ENCODE peak calls at places on chromosomes 3 and 15, in seven cellular contexts. J, I, O, F, L, V and Q are unnamed samples.

GRCh38 chr3:174169736-174170135 is 689.4 kb upstream of the NAALADL2 start:
- DNase-seq in I (no peak), O (no peak), F (no peak), V (no peak), L (no peak), J (no peak), Q (no peak)

GRCh38 chr3:48018841-48019240 is 2.6 kb upstream of the MAP4 start:
- DNase-seq in J (peak), V (no peak), F (no peak), L (no peak), O (no peak), I (peak), Q (peak)

GRCh38 chr3:73653877-73654276 is 29.1 kb upstream of the PDZRN3 start:
- DNase-seq in O (no peak), I (peak), L (no peak), J (no peak), V (no peak), F (no peak), Q (no peak)

GRCh38 chr3:79368403-79368802 is 399.4 kb downstream of the ROBO1 start:
- DNase-seq in V (no peak), F (no peak), J (no peak), L (no peak), O (no peak), I (no peak), Q (peak)

GRCh38 chr15:77295446-77295845 is 124.5 kb downstream of the PEAK1 start:
- DNase-seq in L (no peak), I (peak), F (no peak), J (no peak), V (no peak), O (no peak), Q (no peak)

GRCh38 chr15:44286814-44287555 is 1.5 kb upstream of the GOLM2 start:
- DNase-seq in I (peak), O (peak), J (no peak), V (no peak), F (no peak), L (no peak), Q (no peak)

GRCh38 chr15:72231847-72232461 is 964 bp upstream of the PKM start:
- DNase-seq in O (peak), L (peak), I (peak), V (peak), F (no peak), J (peak), Q (no peak)

GRCh38 chr3:13452490-13453335 is 27.4 kb upstream of the HDAC11 start:
- DNase-seq in J (no peak), L (peak), V (peak), O (peak), F (no peak), I (peak), Q (no peak)

GRCh38 chr15:98958918-98959639 is 48.5 kb downstream of the PGPEP1L start:
- DNase-seq in I (no peak), O (no peak), J (no peak), L (no peak), V (no peak), F (no peak), Q (no peak)

GRCh38 chr3:47475029-47475569 is 642 bp downstream of the SCAP start:
- DNase-seq in L (peak), O (no peak), I (peak), F (no peak), J (no peak), V (no peak), Q (no peak)

GRCh38 chr3:71133874-71134273 is 449.7 kb downstream of the FOXP1 start:
- DNase-seq in L (no peak), O (no peak), J (no peak), V (no peak), F (no peak), I (no peak), Q (no peak)

GRCh38 chr15:74780523-74780982 is 1.3 kb upstream of the CSK start:
- DNase-seq in I (no peak), F (no peak), J (no peak), V (peak), L (no peak), O (no peak), Q (no peak)

GRCh38 chr3:116946376-116946775 is 236.8 kb downstream of the TUSC7 start:
- DNase-seq in J (no peak), L (no peak), F (no peak), V (no peak), I (no peak), O (no peak), Q (no peak)

GRCh38 chr3:99808163-99808794 is 9.4 kb upstream of the CMSS1 start:
- DNase-seq in I (peak), O (peak), J (no peak), F (no peak), L (peak), V (peak), Q (peak)

GRCh38 chr3:186783731-186784515 is 546 bp downstream of the EIF4A2 start:
- DNase-seq in O (peak), F (peak), V (peak), L (peak), I (peak), J (peak), Q (no peak)

GRCh38 chr3:33681667-33682066 is 36.4 kb downstream of the CLASP2 start:
- DNase-seq in F (no peak), L (no peak), V (no peak), O (no peak), I (no peak), J (no peak), Q (no peak)

GRCh38 chr3:7876741-7877297 is 624.8 kb upstream of the LMCD1 start:
- DNase-seq in I (no peak), J (no peak), F (no peak), O (no peak), V (no peak), L (no peak), Q (no peak)

GRCh38 chr15:70186152-70186551 is 88.4 kb upstream of the TLE3 start:
- DNase-seq in O (no peak), F (no peak), I (no peak), J (no peak), V (no peak), L (no peak), Q (no peak)

GRCh38 chr15:79221696-79222095 is 60.8 kb upstream of the ANKRD34C start:
- DNase-seq in V (no peak), I (no peak), L (no peak), J (no peak), F (no peak), O (no peak), Q (no peak)

GRCh38 chr15:78414608-78415250 is 23.3 kb upstream of the IREB2 start:
- DNase-seq in V (peak), L (no peak), O (no peak), F (no peak), J (no peak), I (no peak), Q (no peak)

GRCh38 chr3:113179235-113179829 is 32.0 kb upstream of the BOC start:
- DNase-seq in F (no peak), V (no peak), J (no peak), O (no peak), I (no peak), L (no peak), Q (no peak)

GRCh38 chr3:13141991-13142412 is 68.8 kb upstream of the IQSEC1 start:
- DNase-seq in V (peak), I (peak), O (no peak), J (no peak), F (no peak), L (no peak), Q (no peak)

GRCh38 chr3:141834296-141834695 is 42.1 kb upstream of the ATP1B3 start:
- DNase-seq in O (no peak), J (no peak), F (no peak), L (no peak), I (no peak), V (no peak), Q (no peak)

GRCh38 chr15:36601497-36601932 is 22.1 kb downstream of the CDIN1 start:
- DNase-seq in J (peak), V (no peak), L (peak), O (no peak), F (peak), I (peak), Q (no peak)

GRCh38 chr3:99817047-99817436 is 620 bp upstream of the CMSS1 start:
- DNase-seq in J (peak), L (peak), O (no peak), F (no peak), I (no peak), V (peak), Q (no peak)

GRCh38 chr3:53668872-53669271 is 174.5 kb downstream of the CACNA1D start:
- DNase-seq in V (no peak), F (no peak), O (no peak), I (no peak), J (no peak), L (no peak), Q (no peak)

GRCh38 chr3:65871305-65872141 is 167.2 kb downstream of the MAGI1 start:
- DNase-seq in O (no peak), L (peak), F (peak), J (peak), V (peak), I (no peak), Q (no peak)

GRCh38 chr15:74630284-74631086 is 14.8 kb downstream of the CLK3 start:
- DNase-seq in L (no peak), V (peak), I (no peak), F (no peak), J (no peak), O (no peak), Q (no peak)

GRCh38 chr15:41930221-41930866 is 36.5 kb upstream of the SPTBN5 start:
- DNase-seq in F (peak), O (peak), J (peak), V (peak), L (peak), I (peak), Q (peak)
- H3K27ac ChIP-seq in F (peak), O (peak), J (peak), V (peak), L (peak), I (peak), Q (peak)

GRCh38 chr3:144104679-144105078 is 133.1 kb downstream of the DIPK2A start:
- DNase-seq in I (no peak), J (no peak), O (no peak), F (no peak), V (no peak), L (no peak), Q (no peak)
- H3K27ac ChIP-seq in I (no peak), J (no peak), O (no peak), F (no peak), V (no peak), L (no peak), Q (no peak)

DNA sequence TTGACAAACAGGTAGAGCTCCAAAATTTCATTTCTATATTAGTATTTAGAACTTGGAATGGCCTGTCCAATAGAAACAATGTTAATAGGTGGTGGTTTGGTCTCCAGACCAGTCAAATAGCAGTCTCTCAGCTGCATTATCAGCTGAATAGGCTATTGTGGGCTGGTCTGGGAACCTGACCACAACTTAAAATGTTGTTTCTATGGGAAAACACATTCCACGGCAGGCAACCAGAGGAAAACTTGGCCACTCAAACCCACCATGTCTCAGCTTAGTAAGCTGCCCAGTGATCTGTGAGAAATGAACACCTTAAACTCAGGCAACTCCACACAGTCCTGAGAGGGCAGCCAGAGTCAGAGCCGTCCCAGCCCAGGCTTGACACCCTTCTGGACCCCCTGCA is 20.4 kb downstream of the FBN1 start:
- DNase-seq in F (no peak), O (no peak), V (no peak), I (no peak), J (no peak), L (no peak), Q (no peak)
- H3K27ac ChIP-seq in F (no peak), O (no peak), V (no peak), I (no peak), J (no peak), L (no peak), Q (no peak)

DNA sequence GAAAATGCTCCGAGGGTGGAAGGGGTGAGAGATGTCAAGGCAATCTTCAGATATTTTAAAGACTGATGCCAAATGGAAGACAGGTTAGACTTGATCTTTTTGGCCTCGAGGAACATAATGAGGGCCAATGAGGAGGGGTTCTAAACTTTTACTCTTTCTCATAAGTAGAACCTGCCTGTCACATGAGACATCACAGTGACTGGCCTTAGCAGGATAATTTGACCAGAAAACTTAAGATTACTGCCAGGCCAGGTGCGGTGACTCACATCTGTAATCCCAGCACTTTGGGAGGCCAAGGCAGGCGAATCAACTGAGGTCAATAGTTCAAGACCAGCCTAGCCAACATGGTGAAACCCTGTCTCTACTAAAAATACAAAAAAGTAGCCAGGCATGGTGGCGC is 12.2 kb downstream of the TM4SF4 start:
- DNase-seq in L (no peak), V (no peak), F (no peak), I (no peak), J (no peak), O (no peak), Q (no peak)
- H3K27ac ChIP-seq in L (no peak), V (no peak), F (no peak), I (no peak), J (no peak), O (peak), Q (no peak)

GRCh38 chr3:188319569-188319968 is 165.6 kb downstream of the LPP start:
- DNase-seq in I (peak), V (no peak), O (no peak), J (no peak), F (no peak), L (no peak), Q (no peak)

GRCh38 chr3:188322135-188322892 is 168.4 kb downstream of the LPP start:
- DNase-seq in J (no peak), F (no peak), L (no peak), O (no peak), I (no peak), V (no peak), Q (no peak)

GRCh38 chr3:188321258-188321657 is 167.3 kb downstream of the LPP start:
- DNase-seq in F (no peak), I (no peak), V (no peak), J (no peak), L (no peak), O (no peak), Q (no peak)

GRCh38 chr3:188323067-188323842 is 169.3 kb downstream of the LPP start:
- DNase-seq in I (no peak), J (no peak), F (no peak), V (peak), O (no peak), L (no peak), Q (no peak)

DNA sequence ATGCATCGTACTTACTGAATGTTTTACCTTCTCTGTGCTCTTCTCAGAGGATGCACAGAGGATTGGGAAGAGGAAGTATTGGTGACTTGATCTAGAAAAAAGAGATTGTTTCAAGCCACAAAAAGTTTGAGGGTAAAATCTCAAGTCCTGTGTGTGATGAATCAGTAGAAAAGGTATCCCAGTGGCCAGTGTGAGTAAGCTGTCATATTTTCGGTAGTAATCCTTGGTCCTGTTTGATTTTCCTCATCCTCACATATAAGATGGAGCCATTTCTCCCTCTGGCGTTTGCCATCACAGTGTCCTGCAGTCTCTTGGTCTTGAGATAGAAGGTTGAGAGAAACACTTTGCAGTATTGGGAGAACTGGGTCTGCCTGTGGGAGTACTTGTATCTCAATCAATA is 166.8 kb downstream of the LPP start:
- DNase-seq in L (no peak), V (no peak), J (no peak), F (no peak), O (no peak), I (no peak), Q (no peak)
- H3K27ac ChIP-seq in L (no peak), V (no peak), J (no peak), F (no peak), O (no peak), I (no peak), Q (no peak)

DNA sequence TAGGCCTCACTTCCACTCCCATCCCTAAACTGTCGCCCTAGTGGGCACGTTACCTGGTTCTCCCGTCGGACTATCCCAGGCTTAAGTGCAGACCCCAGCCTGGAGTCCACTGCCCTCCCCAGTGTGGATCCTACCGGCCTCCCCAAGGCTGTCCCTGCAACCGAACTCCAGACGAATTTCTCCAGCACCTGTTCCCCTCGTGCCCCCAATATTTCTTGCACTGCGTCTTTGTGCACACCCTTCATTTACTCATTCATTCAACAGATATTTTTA is 26.4 kb downstream of the SLC41A3 start:
- DNase-seq in O (no peak), L (no peak), F (no peak), V (no peak), J (no peak), I (no peak), Q (no peak)
- H3K27ac ChIP-seq in O (no peak), L (no peak), F (peak), V (peak), J (peak), I (no peak), Q (no peak)